ENCODE peak calls at places on chromosome 20, in four cellular contexts. E, O, K and W are unnamed samples. For H3K4me1, the result is how much of the 10 kb centered on the place peaks cover.

GRCh38 chr20:1469306-1469905 is 2.8 kb upstream of the NSFL1C start:
- DNase-seq in K (no peak), O (no peak), E (no peak), W (no peak)

GRCh38 chr20:38260378-38261053 is at the start of gene KIAA1755:
- DNase-seq in E (no peak), K (no peak), O (no peak), W (peak)

GRCh38 chr20:45850238-45850637 is 7.0 kb downstream of the ACOT8 start:
- DNase-seq in K (no peak), O (no peak), E (no peak), W (no peak)

GRCh38 chr20:38392356-38392755 is 42.8 kb downstream of the SNHG17 start:
- DNase-seq in O (peak), K (no peak), E (no peak), W (no peak)

GRCh38 chr20:21548390-21549035 is 34.6 kb upstream of the NKX2-2 start:
- DNase-seq in O (no peak), E (no peak), K (no peak), W (no peak)

GRCh38 chr20:60057123-60057865 is 99.1 kb downstream of the CDH26 start:
- DNase-seq in O (peak), E (no peak), K (no peak), W (peak)

GRCh38 chr20:62293111-62293784 is 9.5 kb upstream of the ADRM1 start:
- DNase-seq in K (peak), O (no peak), E (no peak), W (no peak)

GRCh38 chr20:48832423-48832735 is 4.6 kb upstream of the PREX1 start:
- DNase-seq in K (no peak), O (no peak), E (no peak), W (peak)

GRCh38 chr20:32972181-32973076 is 31.8 kb downstream of the SUN5 start:
- DNase-seq in O (no peak), K (peak), E (no peak), W (peak)

GRCh38 chr20:23061713-23062561 is 12.5 kb upstream of the THBD start:
- DNase-seq in K (no peak), E (no peak), O (peak), W (peak)

GRCh38 chr20:11376998-11377397 is 540.7 kb upstream of the BTBD3 start:
- DNase-seq in O (no peak), E (no peak), K (no peak), W (no peak)

GRCh38 chr20:45798935-45799642 is 7.3 kb downstream of the DNTTIP1 start:
- DNase-seq in E (no peak), K (no peak), O (peak), W (peak)

GRCh38 chr20:59752101-59752586 is 147.8 kb downstream of the PHACTR3 start:
- DNase-seq in E (no peak), O (no peak), K (no peak), W (no peak)

GRCh38 chr20:49724637-49725606 is 11.2 kb upstream of the B4GALT5 start:
- DNase-seq in O (no peak), K (no peak), E (no peak), W (peak)

GRCh38 chr20:16576219-16576618 is 3.0 kb upstream of the KIF16B start:
- DNase-seq in E (no peak), O (peak), K (no peak), W (no peak)

GRCh38 chr20:37383229-37383989 is 37.5 kb downstream of the SRC start:
- DNase-seq in O (peak), K (no peak), E (no peak), W (no peak)

GRCh38 chr20:17647391-17648305 is 34.4 kb downstream of the RRBP1 start:
- DNase-seq in O (no peak), E (no peak), K (peak), W (no peak)

GRCh38 chr20:58111340-58112016 is 117.0 kb downstream of the ANKRD60 start:
- DNase-seq in O (no peak), K (no peak), E (no peak), W (peak)

GRCh38 chr20:62063601-62063980 is 2.1 kb downstream of the TAF4 start:
- DNase-seq in K (peak), E (peak), O (no peak), W (no peak)

GRCh38 chr20:19129976-19130612 is 82.3 kb upstream of the SLC24A3 start:
- DNase-seq in O (no peak), K (no peak), E (no peak), W (no peak)

GRCh38 chr20:3189561-3190131 is 14.8 kb downstream of the DDRGK1 start:
- DNase-seq in E (no peak), K (peak), O (no peak), W (no peak)

DNA sequence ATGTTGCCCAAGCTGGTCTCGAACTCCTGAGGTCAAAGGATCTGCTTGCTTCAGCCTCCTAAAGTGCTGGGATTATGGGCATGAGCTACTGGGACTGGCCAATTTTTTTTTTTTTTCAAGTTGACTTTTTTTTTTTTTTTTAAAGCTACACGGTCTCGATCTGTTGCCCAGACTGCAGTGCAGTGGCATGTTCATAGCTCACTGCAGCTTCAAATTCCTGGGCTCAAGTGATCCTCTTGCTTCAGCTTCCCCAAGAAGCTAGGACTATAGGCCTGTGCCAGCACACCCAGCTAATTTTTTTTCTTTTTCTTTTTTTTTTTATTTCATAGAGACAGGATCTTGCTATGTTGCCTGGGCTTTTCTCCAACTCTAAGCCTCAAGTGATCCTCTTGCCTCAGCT is 59.5 kb downstream of the NCOA3 start:
- DNase-seq in O (peak), K (no peak), E (no peak), W (no peak)
- H3K4me1 ChIP-seq in O (half or more), K (under half), E (under half), W (under half)

DNA sequence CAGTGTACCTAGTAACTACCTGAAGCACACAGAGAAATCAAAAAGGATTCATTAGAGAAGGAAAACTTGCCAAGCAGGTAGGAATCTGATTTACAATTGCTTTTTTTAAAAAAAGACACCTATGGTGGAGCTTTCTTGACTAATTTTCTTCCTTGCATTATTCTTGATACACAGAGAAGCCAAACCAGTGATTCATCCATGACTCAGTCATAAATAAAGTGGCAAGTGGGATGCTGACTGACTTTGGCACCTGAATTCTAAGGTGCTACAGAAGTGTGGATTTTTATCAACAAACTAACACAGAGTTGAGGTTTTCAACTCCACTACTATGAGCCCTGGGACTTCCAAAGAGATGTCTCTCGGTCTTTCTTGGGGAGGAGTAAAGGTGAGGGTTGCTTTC is 281.2 kb downstream of the BMP7 start:
- DNase-seq in O (no peak), E (no peak), K (no peak), W (no peak)
- H3K4me1 ChIP-seq in O (under half), E (under half), K (under half), W (under half)

DNA sequence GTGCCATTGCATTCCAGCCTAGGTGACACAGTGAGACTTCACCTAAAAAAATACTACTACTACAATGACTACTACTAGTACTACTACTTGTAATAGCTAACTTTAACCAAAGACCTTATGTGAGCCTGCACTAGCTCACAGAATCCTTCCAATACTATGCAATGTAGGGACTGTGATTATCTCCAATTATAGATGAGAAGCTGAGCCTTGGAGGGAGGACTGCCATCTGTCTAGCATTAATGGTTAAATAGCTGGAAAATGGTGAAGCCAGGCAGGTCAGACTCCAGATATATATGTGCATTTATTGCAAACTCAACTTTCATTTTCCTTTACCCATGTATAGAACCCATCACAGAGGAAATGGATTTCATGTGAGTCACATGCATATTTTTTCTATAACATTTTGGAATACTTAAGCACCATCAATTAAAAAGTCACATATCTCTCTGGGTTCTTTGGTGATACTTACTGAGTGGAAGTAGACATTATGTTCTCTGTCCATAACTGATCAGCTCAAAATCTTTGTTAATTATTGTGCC is 229.9 kb downstream of the BCAS1 start:
- DNase-seq in O (no peak), E (no peak), K (no peak), W (no peak)
- H3K4me1 ChIP-seq in O (under half), E (under half), K (under half), W (under half)

DNA sequence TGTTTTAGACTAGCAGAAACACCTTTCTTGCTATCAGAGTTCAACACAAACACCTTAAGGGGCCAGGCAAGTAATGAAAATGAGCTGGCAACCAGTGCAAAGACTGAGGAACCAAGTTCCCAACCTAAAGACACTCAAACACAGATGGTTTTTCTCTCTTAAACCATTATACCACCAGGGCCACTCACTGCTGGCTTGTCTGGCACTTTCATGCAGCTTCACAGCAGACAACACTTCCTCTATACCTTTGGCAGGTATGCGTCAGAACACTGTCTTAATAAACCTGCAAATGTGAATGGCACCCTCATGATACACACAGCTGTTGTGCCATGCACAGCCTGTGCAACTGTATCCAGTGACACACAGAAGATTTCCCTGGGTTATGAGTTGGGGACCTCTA is 41.6 kb downstream of the NFATC2 start:
- DNase-seq in O (no peak), E (no peak), K (no peak), W (no peak)
- H3K4me1 ChIP-seq in O (under half), E (under half), K (under half), W (under half)

GRCh38 chr20:44705364-44706094 is 9.6 kb upstream of the CCN5 start:
- DNase-seq in E (no peak), K (no peak), O (no peak), W (no peak)
- H3K4me1 ChIP-seq in E (under half), K (under half), O (under half), W (under half)

GRCh38 chr20:41045680-41046079 is 17.1 kb downstream of the TOP1 start:
- DNase-seq in E (no peak), K (no peak), O (no peak), W (no peak)
- H3K4me1 ChIP-seq in E (under half), K (under half), O (half or more), W (under half)

GRCh38 chr20:53657732-53658131 is 64.1 kb upstream of the ZNF217 start:
- DNase-seq in E (no peak), K (no peak), O (no peak), W (peak)
- H3K4me1 ChIP-seq in E (under half), K (under half), O (half or more), W (under half)

DNA sequence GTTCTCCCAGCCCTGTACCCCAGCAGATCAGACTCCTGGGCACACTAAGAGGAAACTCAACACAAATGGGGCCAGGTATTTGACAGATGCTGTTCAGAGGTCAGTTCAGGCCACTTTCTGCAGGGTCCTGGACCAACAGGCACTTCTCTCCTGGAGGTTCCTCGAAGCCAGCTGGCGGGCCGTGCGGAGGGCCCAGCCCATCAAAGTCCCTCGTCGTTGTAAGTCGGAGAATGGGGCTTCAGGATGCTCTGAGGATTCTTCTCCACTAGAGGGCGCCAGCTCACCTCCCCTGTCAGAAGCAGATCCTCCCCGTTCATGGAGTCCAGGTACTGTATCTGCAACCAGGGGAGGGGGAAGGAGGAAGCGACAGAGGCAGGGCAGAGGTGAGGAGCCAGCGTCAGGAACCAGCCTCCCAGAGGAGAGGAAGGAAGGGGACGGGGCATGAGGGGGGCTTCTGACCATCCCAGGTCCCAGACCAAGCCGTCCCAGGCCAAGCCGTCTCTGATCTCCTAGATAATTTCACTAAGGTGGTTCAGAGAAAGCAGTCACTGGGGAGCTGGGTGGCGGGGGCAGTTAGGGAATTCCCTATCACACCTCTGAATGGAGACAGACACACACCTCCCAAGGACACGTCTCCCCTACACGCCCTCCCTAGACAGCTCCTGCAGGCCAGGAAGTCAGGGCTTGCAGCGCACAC is 11.7 kb upstream of the FAM83C start:
- DNase-seq in O (peak), K (peak), E (peak), W (peak)
- H3K4me1 ChIP-seq in O (half or more), K (under half), E (under half), W (under half)

GRCh38 chr20:31717478-31717946 is 5.2 kb downstream of the BCL2L1 start:
- DNase-seq in K (no peak), O (no peak), E (no peak), W (no peak)

GRCh38 chr20:31721408-31722332 is 998 bp downstream of the BCL2L1 start:
- DNase-seq in O (no peak), K (no peak), E (no peak), W (no peak)

GRCh38 chr20:31718952-31719643 is 3.6 kb downstream of the BCL2L1 start:
- DNase-seq in E (no peak), K (no peak), O (no peak), W (no peak)

GRCh38 chr20:31720486-31721407 is 1.9 kb downstream of the BCL2L1 start:
- DNase-seq in O (no peak), E (no peak), K (no peak), W (peak)

GRCh38 chr20:31719644-31720485 is 2.8 kb downstream of the BCL2L1 start:
- DNase-seq in K (no peak), O (peak), E (no peak), W (peak)
- H3K4me1 ChIP-seq in K (under half), O (under half), E (under half), W (under half)

GRCh38 chr20:63468421-63468820 is 4.0 kb downstream of the KCNQ2 start:
- DNase-seq in O (no peak), K (no peak), E (no peak), W (no peak)

GRCh38 chr20:63470410-63470809 is 2.0 kb downstream of the KCNQ2 start:
- DNase-seq in E (no peak), O (no peak), K (no peak), W (no peak)

GRCh38 chr20:63469019-63469712 is 3.3 kb downstream of the KCNQ2 start:
- DNase-seq in E (no peak), K (no peak), O (no peak), W (no peak)

GRCh38 chr20:63471002-63471718 is 1.3 kb downstream of the KCNQ2 start:
- DNase-seq in O (no peak), K (no peak), E (no peak), W (no peak)

DNA sequence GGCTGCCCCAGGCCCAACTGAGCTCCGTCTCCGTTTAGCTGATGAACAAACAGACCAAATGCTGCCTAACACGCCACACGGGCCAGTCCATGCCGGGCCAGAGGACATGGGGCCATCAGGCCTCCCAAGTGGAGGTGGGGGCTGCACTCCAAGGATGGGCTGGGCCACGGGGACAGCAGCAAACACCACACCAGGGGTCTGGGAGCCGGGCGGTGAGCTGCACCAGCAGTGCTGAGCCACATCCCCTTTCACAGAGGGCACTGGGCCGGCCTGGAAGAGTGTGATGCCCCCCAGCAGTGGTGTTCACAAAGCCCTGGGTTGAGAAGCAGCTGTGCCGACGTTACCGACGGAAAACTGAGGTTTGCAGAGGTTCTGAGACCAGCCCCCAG is 2.7 kb downstream of the KCNQ2 start:
- DNase-seq in K (no peak), E (no peak), O (no peak), W (no peak)
- H3K4me1 ChIP-seq in K (under half), E (under half), O (under half), W (under half)